ENCODE peak calls at places on chromosomes 16 and 17, in seven cellular contexts. J is OCI-LY7, L is AG10803, U is GM06990, A is choroid plexus epithelial cell, T is kidney epithelial cell, H is left ventricle myocardium inferior. Y is an unnamed sample.

GRCh38 chr17:66777689-66778225 is 57.2 kb upstream of the CACNG5 start:
- DNase-seq in J (no peak), L (peak), U (no peak), A (peak), T (no peak), H (no peak), Y (no peak)

GRCh38 chr17:34361478-34362061 is 1.5 kb downstream of the CCL1 start:
- DNase-seq in J (peak), L (peak), U (peak), A (peak), T (peak), H (peak), Y (peak)

GRCh38 chr16:8253718-8254117 is 336.6 kb downstream of the TMEM114 start:
- DNase-seq in J (no peak), L (no peak), U (no peak), A (no peak), T (no peak), H (no peak), Y (no peak)

GRCh38 chr17:49260922-49261291 is 30.3 kb upstream of the PHOSPHO1 start:
- DNase-seq in J (no peak), L (no peak), U (no peak), A (no peak), T (no peak), H (no peak), Y (no peak)

GRCh38 chr17:8887834-8888703 is 20.6 kb upstream of the PIK3R6 start:
- DNase-seq in J (no peak), L (peak), U (no peak), A (peak), T (no peak), H (peak), Y (no peak)

GRCh38 chr17:47776330-47777197 is 43.5 kb downstream of the TBX21 start:
- DNase-seq in J (peak), L (peak), U (no peak), A (peak), T (no peak), H (no peak), Y (peak)

GRCh38 chr17:76738468-76738850 is 540 bp downstream of the MFSD11 start:
- DNase-seq in J (peak), L (no peak), U (no peak), A (peak), T (no peak), H (no peak), Y (no peak)

GRCh38 chr16:66923247-66923851 is 2.0 kb downstream of the RRAD start:
- DNase-seq in J (no peak), L (no peak), U (no peak), A (peak), T (no peak), H (peak), Y (no peak)

GRCh38 chr16:64996641-64997040 is 125.2 kb downstream of the CDH11 start:
- DNase-seq in J (no peak), L (no peak), U (no peak), A (no peak), T (no peak), H (no peak), Y (no peak)

GRCh38 chr17:22128171-22128570 is 435.8 kb downstream of the KCNJ18 start:
- DNase-seq in J (no peak), L (no peak), U (no peak), A (no peak), T (no peak), H (no peak), Y (no peak)

GRCh38 chr16:85715169-85716015 is 26.6 kb upstream of the GINS2 start:
- DNase-seq in J (no peak), L (no peak), U (no peak), A (peak), T (no peak), H (no peak), Y (peak)

GRCh38 chr16:1794221-1794871 is 841 bp upstream of the IGFALS start:
- DNase-seq in J (no peak), L (no peak), U (peak), A (no peak), T (no peak), H (no peak), Y (no peak)

GRCh38 chr16:88599092-88599733 is 29.0 kb downstream of the ZC3H18 start:
- DNase-seq in J (no peak), L (no peak), U (no peak), A (peak), T (no peak), H (peak), Y (no peak)

GRCh38 chr17:61532818-61533217 is 58.2 kb downstream of the NACA2 start:
- DNase-seq in J (no peak), L (no peak), U (no peak), A (no peak), T (no peak), H (no peak), Y (no peak)

GRCh38 chr16:64983983-64984382 is 137.9 kb downstream of the CDH11 start:
- DNase-seq in J (peak), L (peak), U (no peak), A (peak), T (peak), H (no peak), Y (peak)

GRCh38 chr16:54286330-54287017 is at the start of gene IRX3:
- DNase-seq in J (no peak), L (peak), U (no peak), A (peak), T (peak), H (peak), Y (peak)

GRCh38 chr17:21041753-21042433 is 918 bp downstream of the USP22 start:
- DNase-seq in J (peak), L (peak), U (peak), A (peak), T (no peak), H (peak), Y (peak)

GRCh38 chr16:12801511-12802042 is 2.1 kb downstream of the CPPED1 start:
- DNase-seq in J (peak), L (peak), U (peak), A (peak), T (no peak), H (no peak), Y (no peak)

GRCh38 chr17:78127240-78127887 is 1.2 kb downstream of the TMC6 start:
- DNase-seq in J (peak), L (no peak), U (peak), A (no peak), T (no peak), H (peak), Y (no peak)

GRCh38 chr17:49361129-49361901 is 735 bp downstream of the ZNF652 start:
- DNase-seq in J (peak), L (no peak), U (peak), A (peak), T (no peak), H (peak), Y (peak)

GRCh38 chr17:71117461-71117860 is 948.1 kb downstream of the KCNJ2 start:
- DNase-seq in J (no peak), L (peak), U (no peak), A (peak), T (no peak), H (no peak), Y (no peak)

GRCh38 chr16:1244881-1245280 is 4.4 kb downstream of the TPSAB1 start:
- DNase-seq in J (no peak), L (no peak), U (no peak), A (no peak), T (no peak), H (no peak), Y (no peak)

GRCh38 chr16:11517926-11518325 is 68.8 kb downstream of the LITAF start:
- DNase-seq in J (no peak), L (no peak), U (no peak), A (no peak), T (no peak), H (no peak), Y (no peak)

GRCh38 chr16:30023586-30023985 is 588 bp downstream of the C16orf92 start:
- DNase-seq in J (no peak), L (no peak), U (no peak), A (no peak), T (no peak), H (no peak), Y (no peak)

GRCh38 chr16:9192746-9193145 is 101.3 kb downstream of the HAPSTR1 start:
- DNase-seq in J (no peak), L (peak), U (no peak), A (no peak), T (peak), H (no peak), Y (peak)

GRCh38 chr17:46995841-46996571 is 17.0 kb upstream of the RPRML start:
- DNase-seq in J (peak), L (peak), U (no peak), A (peak), T (no peak), H (no peak), Y (peak)

GRCh38 chr16:81826523-81826922 is 47.4 kb downstream of the PLCG2 start:
- DNase-seq in J (no peak), L (no peak), U (no peak), A (no peak), T (no peak), H (no peak), Y (no peak)

GRCh38 chr17:18105027-18105426 is 3.5 kb upstream of the MYO15A start:
- DNase-seq in J (no peak), L (no peak), U (no peak), A (no peak), T (no peak), H (no peak), Y (no peak)

GRCh38 chr16:19645557-19645981 is 72.5 kb downstream of the KNOP1 start:
- DNase-seq in J (no peak), L (peak), U (no peak), A (peak), T (no peak), H (peak), Y (no peak)

GRCh38 chr17:73156166-73156840 is 8.5 kb upstream of the SSTR2 start:
- DNase-seq in J (peak), L (peak), U (peak), A (peak), T (no peak), H (peak), Y (peak)

GRCh38 chr17:10055251-10055975 is 143.0 kb downstream of the GAS7 start:
- DNase-seq in J (no peak), L (no peak), U (no peak), A (no peak), T (no peak), H (no peak), Y (no peak)

GRCh38 chr17:40448639-40449261 is 5.5 kb downstream of the IGFBP4 start:
- DNase-seq in J (no peak), L (no peak), U (no peak), A (peak), T (no peak), H (no peak), Y (no peak)

GRCh38 chr16:85648782-85649181 is 35.7 kb downstream of the GSE1 start:
- DNase-seq in J (no peak), L (no peak), U (no peak), A (no peak), T (no peak), H (no peak), Y (no peak)

GRCh38 chr17:81934850-81935708 is 2.0 kb downstream of the PYCR1 start:
- DNase-seq in J (no peak), L (no peak), U (no peak), A (no peak), T (no peak), H (no peak), Y (no peak)

GRCh38 chr17:1762906-1763829 is 1.3 kb downstream of the SERPINF1 start:
- DNase-seq in J (no peak), L (peak), U (peak), A (peak), T (no peak), H (peak), Y (peak)

GRCh38 chr17:72338847-72339790 is 218.3 kb downstream of the SOX9 start:
- DNase-seq in J (no peak), L (peak), U (no peak), A (peak), T (peak), H (peak), Y (peak)

GRCh38 chr17:30086896-30087295 is 29.7 kb upstream of the NSRP1 start:
- DNase-seq in J (no peak), L (no peak), U (no peak), A (no peak), T (no peak), H (no peak), Y (no peak)

DNA sequence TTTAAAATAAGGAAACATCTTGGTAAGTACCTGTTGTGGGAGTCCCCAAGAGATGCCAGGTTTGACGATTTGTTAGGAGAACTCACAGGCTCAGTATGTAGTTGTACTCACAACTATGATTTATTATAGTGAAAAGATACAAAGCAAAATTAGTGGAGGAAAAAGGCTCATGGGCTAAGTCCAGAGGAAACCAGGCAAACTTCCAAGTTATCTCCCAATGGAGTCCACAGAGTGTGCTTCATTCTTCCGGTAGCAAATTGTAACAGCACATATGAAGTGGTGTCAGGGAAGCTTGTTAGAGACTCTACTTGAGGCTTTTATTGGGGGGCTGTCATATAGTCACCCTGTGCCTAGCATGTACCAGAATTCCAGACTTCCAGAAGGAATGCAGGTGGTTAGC is 2.3 kb downstream of the DDX19A start:
- DNase-seq in J (no peak), L (peak), U (no peak), A (peak), T (no peak), H (no peak), Y (no peak)
- TF ChIP-seq CTCF in J (no peak), L (no peak), U (no peak), A (no peak), T (no peak), H (no peak), Y (no peak)

DNA sequence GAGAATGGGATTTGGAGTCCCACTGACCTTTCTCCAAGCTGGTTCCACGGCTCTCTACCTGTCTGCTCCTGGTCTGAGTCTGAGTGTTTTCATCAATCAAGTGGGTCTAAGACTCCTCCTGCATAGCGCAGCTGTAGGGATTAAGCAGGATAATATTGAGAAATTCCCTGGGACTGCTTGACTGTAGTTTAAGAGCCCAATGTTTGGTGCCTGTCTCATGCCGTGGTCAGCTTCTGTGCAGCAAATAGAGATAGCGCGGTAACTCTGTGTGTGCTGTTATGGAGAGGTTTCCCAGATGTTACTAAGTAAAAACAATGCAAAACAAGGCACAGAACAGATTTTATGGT is 21.4 kb downstream of the RPTOR start:
- DNase-seq in J (no peak), L (no peak), U (no peak), A (no peak), T (no peak), H (no peak), Y (no peak)
- H3K4me3 ChIP-seq in J (no peak), L (no peak), U (no peak), A (no peak), T (no peak), H (no peak), Y (no peak)

DNA sequence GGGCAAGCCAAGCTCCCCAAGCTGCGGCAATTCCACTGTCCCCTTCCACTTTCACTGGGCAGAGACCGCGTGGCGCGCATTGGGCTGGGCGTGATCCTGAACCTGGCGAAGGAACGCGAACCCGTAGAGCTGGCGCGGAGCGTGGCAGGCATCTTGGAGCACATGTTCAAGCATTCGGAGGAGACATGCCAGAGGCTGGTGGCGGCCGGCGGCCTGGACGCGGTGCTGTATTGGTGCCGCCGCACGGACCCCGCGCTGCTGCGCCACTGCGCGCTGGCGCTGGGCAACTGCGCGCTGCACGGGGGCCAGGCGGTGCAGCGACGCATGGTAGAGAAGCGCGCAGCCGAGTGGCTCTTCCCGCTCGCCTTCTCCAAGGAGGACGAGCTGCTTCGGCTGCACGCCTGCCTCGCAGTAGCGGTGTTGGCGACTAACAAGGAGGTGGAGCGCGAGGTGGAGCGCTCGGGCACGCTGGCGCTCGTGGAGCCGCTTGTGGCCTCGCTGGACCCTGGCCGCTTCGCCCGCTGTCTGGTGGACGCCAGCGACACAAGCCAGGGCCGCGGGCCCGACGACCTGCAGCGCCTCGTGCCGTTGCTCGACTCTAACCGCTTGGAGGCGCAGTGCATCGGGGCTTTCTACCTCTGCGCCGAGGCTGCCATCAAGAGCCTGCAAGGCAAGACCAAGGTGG is 9.8 kb downstream of the SARM1 start:
- DNase-seq in J (no peak), L (no peak), U (no peak), A (peak), T (no peak), H (no peak), Y (peak)
- TF ChIP-seq CTCF in J (no peak), L (peak), U (no peak), A (peak), T (peak), H (peak), Y (peak)

DNA sequence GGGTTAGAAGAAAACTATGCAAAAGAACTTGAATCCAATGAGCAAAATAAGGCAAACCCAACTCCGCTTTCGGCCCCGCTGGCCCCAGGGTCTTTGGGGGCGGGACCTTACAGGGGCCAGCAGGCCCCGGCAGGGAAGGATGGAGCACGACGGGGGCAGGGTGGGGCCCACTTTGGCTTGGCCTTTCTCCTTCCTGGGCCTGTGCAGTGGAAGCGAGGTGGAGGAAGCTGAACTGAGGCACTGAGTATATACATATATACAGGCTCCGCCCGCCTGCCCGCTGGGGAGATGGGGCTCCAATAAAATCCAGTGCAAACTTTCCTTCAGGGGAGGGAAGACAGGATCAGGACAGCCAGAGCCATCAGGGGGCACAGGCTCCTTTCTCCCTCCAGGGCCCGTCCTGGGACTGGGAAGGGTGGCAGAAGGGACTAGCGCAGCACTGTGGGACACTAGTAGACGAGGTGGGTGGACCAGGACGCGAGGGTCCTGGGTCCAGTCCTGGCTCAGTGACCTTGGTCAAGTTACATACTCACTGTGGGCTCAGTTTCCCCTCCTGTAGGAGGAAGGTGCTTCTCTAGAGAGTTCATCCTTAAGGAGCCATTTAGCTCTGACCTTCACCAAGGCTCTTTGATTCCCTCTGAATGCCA is 20.9 kb upstream of the MPO start:
- DNase-seq in J (no peak), L (no peak), U (no peak), A (no peak), T (no peak), H (no peak), Y (no peak)
- H3K4me3 ChIP-seq in J (no peak), L (no peak), U (no peak), A (no peak), T (no peak), H (no peak), Y (no peak)

GRCh38 chr16:28186752-28187151 is 25.0 kb downstream of the XPO6 start:
- DNase-seq in J (no peak), L (peak), U (peak), A (peak), T (no peak), H (no peak), Y (no peak)
- TF ChIP-seq CTCF in J (no peak), L (no peak), U (no peak), A (no peak), T (no peak), H (no peak), Y (no peak)

DNA sequence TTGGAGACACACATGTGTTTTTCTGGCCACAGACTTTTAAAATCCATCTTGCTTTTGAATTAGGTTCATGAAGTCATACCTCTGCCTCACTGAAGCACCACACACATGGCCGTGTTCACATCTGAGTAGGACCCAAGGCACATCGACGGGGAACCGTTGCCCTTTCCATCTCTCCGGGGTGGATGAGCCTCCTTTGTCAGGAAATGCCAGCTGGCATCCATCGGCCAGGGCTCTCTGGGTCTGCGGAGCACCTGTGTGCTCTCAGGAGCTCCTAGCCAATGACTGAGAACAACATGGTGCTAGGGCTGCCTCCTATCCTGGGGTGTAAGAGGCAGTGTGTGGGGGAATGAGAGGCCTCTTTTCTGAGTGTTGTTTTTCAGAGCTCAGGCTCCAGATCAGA is 24.5 kb upstream of the NKD1 start:
- DNase-seq in J (no peak), L (no peak), U (no peak), A (no peak), T (no peak), H (no peak), Y (no peak)
- H3K4me3 ChIP-seq in J (no peak), L (no peak), U (no peak), A (no peak), T (no peak), H (no peak), Y (no peak)

GRCh38 chr16:48914070-48914469 is 304.1 kb upstream of the N4BP1 start:
- DNase-seq in J (no peak), L (no peak), U (no peak), A (no peak), T (no peak), H (no peak), Y (no peak)

GRCh38 chr16:48913384-48913783 is 303.4 kb upstream of the N4BP1 start:
- DNase-seq in J (no peak), L (no peak), U (no peak), A (no peak), T (no peak), H (no peak), Y (no peak)

GRCh38 chr16:48910214-48910613 is 300.2 kb upstream of the N4BP1 start:
- DNase-seq in J (no peak), L (no peak), U (no peak), A (no peak), T (no peak), H (no peak), Y (no peak)

GRCh38 chr16:48912360-48912759 is 302.4 kb upstream of the N4BP1 start:
- DNase-seq in J (peak), L (no peak), U (no peak), A (no peak), T (no peak), H (no peak), Y (peak)

DNA sequence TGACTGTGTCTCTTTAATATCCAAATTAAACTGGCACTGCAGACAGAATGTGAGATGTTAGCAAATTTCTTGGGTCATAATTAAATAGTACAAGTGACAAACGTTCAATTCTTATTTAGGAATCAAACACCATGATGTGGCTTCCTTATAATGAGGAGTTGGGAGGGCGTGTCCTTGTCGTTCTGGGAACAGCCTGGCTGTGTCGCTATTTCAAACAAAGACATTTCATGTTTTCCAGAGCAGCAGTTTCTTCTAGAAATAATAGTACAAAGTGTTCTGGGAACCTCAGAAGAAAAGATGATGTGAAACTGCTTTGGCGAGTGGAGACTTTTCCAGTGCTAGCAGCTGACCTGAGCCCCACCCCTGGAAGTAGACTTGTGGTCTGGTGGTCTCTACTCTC is 301.7 kb upstream of the N4BP1 start:
- DNase-seq in J (no peak), L (peak), U (no peak), A (no peak), T (no peak), H (no peak), Y (peak)
- TF ChIP-seq CTCF in J (peak), L (peak), U (peak), A (no peak), T (peak), H (peak), Y (peak)